ENCODE peak calls at places on chromosomes 3 and 15, in seven cellular contexts. J, K, C, X, S, H and W are unnamed samples.

GRCh38 chr3:133964547-133964946 is 65.2 kb downstream of the SLCO2A1 start:
- DNase-seq in S (peak), K (no peak), X (no peak), C (no peak), H (no peak), J (no peak), W (no peak)

GRCh38 chr15:101068961-101069734 is 150.0 kb downstream of the LRRK1 start:
- DNase-seq in C (no peak), S (no peak), K (peak), H (peak), J (no peak), X (no peak), W (no peak)

GRCh38 chr15:101723161-101723873 is 956 bp downstream of the TARS3 start:
- DNase-seq in X (no peak), J (no peak), S (no peak), C (no peak), K (no peak), H (peak), W (no peak)

GRCh38 chr3:42749753-42750231 is 23.3 kb downstream of the CCDC13 start:
- DNase-seq in J (no peak), K (no peak), S (peak), H (no peak), C (no peak), X (no peak), W (peak)

GRCh38 chr3:176578316-176578715 is 619.0 kb downstream of the TBL1XR1 start:
- DNase-seq in C (no peak), K (no peak), X (no peak), H (no peak), S (no peak), J (no peak), W (no peak)

GRCh38 chr3:59131016-59131771 is 81.4 kb upstream of the CFAP20DC start:
- DNase-seq in H (no peak), X (no peak), C (no peak), S (no peak), J (no peak), K (no peak), W (no peak)

GRCh38 chr3:23117856-23118255 is 85.3 kb upstream of the UBE2E2 start:
- DNase-seq in J (no peak), X (no peak), C (no peak), H (no peak), S (no peak), K (no peak), W (no peak)

GRCh38 chr15:63025460-63025859 is 17.1 kb upstream of the TPM1 start:
- DNase-seq in C (no peak), J (no peak), X (no peak), H (no peak), S (no peak), K (no peak), W (no peak)

GRCh38 chr3:72746412-72747411 is 101.5 kb downstream of the SHQ1 start:
- DNase-seq in X (no peak), C (no peak), S (no peak), J (no peak), H (peak), K (no peak), W (no peak)

GRCh38 chr15:92343869-92344643 is 49.6 kb upstream of the ST8SIA2 start:
- DNase-seq in X (peak), S (no peak), K (no peak), J (peak), H (no peak), C (no peak), W (no peak)

GRCh38 chr3:60053518-60054265 is 1003.9 kb upstream of the CFAP20DC start:
- DNase-seq in C (no peak), J (no peak), X (no peak), H (no peak), S (no peak), K (no peak), W (no peak)

GRCh38 chr15:99508807-99509311 is 56.9 kb upstream of the MEF2A start:
- DNase-seq in C (no peak), S (no peak), J (no peak), K (no peak), H (no peak), X (no peak), W (no peak)

GRCh38 chr3:191688756-191689433 is 227.9 kb downstream of the PYDC2 start:
- DNase-seq in C (no peak), X (no peak), J (no peak), S (no peak), K (no peak), H (no peak), W (no peak)

GRCh38 chr15:55739641-55740040 is 3.3 kb downstream of the PRTG start:
- DNase-seq in S (no peak), H (no peak), J (no peak), C (no peak), K (no peak), X (no peak), W (no peak)

GRCh38 chr3:79369306-79369705 is 398.5 kb downstream of the ROBO1 start:
- DNase-seq in S (no peak), H (peak), J (no peak), C (no peak), X (no peak), K (no peak), W (no peak)

DNA sequence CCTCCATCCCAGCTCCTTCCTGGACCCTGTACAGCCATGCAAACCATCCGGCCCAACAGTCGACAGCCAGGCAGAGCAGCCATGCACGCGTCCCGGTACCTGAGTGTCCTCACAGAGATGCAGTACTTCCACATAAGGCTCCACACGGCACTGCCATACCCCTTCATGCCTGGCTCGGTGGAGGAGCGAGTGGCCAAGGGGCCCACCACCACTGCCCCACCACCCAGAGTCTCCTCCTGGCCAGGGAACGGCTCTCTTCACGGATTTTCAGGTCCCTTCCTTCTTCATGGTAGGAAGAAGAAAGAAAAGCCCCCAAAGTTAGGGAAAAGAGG is 51.3 kb downstream of the IQSEC1 start:
- DNase-seq in S (no peak), C (no peak), K (no peak), H (no peak), J (no peak), X (no peak), W (no peak)
- H3K4me3 ChIP-seq in S (no peak), C (peak), K (peak), H (no peak), J (peak), X (peak), W (peak)

DNA sequence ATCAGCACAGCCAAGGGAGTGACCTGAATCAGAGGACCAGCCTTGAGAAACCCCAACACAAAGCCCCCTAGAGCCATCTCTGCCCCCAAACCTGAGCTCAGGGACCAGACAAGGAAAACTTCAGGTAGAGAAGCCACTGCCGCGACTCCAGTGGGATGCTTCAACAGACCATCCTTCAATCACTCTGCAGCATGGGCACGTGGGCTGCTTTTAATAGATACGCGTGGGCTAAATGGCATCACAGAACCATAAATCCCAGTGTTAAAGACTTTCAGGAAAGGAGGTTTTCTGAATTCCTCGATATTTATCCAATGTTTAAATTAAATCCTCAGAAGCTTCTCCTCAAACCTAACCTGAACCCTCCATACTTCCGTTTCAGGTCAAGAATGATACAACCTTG is 30.6 kb downstream of the SH3BP5 start:
- DNase-seq in S (no peak), J (no peak), H (no peak), C (no peak), X (no peak), K (no peak), W (no peak)
- H3K27ac ChIP-seq in S (peak), J (no peak), H (no peak), C (no peak), X (no peak), K (no peak), W (no peak)

GRCh38 chr3:128650096-128651050 is at the start of gene RPN1:
- DNase-seq in C (peak), J (peak), H (peak), K (peak), X (peak), S (peak), W (peak)

GRCh38 chr3:128649264-128649663 is 1.4 kb downstream of the RPN1 start:
- DNase-seq in H (no peak), X (no peak), J (no peak), S (no peak), K (no peak), C (no peak), W (no peak)

GRCh38 chr3:128647307-128647706 is 3.3 kb downstream of the RPN1 start:
- DNase-seq in H (no peak), K (no peak), C (no peak), X (no peak), S (no peak), J (no peak), W (no peak)

GRCh38 chr3:128648402-128648801 is 2.2 kb downstream of the RPN1 start:
- DNase-seq in H (no peak), C (no peak), J (no peak), X (no peak), S (no peak), K (no peak), W (no peak)
- H3K4me3 ChIP-seq in H (no peak), C (no peak), J (peak), X (no peak), S (no peak), K (peak), W (no peak)

GRCh38 chr3:45148921-45149320 is 2.7 kb upstream of the CDCP1 start:
- DNase-seq in J (no peak), S (no peak), X (no peak), K (no peak), C (no peak), H (no peak), W (no peak)

GRCh38 chr3:45145223-45145622 is 955 bp downstream of the CDCP1 start:
- DNase-seq in H (no peak), C (no peak), J (no peak), S (no peak), K (no peak), X (no peak), W (no peak)

GRCh38 chr3:45151100-45151499 is 4.9 kb upstream of the CDCP1 start:
- DNase-seq in K (no peak), H (no peak), X (no peak), C (no peak), J (no peak), S (no peak), W (no peak)

GRCh38 chr3:45143673-45144670 is 2.2 kb downstream of the CDCP1 start:
- DNase-seq in S (no peak), K (no peak), X (no peak), J (no peak), C (no peak), H (peak), W (no peak)

DNA sequence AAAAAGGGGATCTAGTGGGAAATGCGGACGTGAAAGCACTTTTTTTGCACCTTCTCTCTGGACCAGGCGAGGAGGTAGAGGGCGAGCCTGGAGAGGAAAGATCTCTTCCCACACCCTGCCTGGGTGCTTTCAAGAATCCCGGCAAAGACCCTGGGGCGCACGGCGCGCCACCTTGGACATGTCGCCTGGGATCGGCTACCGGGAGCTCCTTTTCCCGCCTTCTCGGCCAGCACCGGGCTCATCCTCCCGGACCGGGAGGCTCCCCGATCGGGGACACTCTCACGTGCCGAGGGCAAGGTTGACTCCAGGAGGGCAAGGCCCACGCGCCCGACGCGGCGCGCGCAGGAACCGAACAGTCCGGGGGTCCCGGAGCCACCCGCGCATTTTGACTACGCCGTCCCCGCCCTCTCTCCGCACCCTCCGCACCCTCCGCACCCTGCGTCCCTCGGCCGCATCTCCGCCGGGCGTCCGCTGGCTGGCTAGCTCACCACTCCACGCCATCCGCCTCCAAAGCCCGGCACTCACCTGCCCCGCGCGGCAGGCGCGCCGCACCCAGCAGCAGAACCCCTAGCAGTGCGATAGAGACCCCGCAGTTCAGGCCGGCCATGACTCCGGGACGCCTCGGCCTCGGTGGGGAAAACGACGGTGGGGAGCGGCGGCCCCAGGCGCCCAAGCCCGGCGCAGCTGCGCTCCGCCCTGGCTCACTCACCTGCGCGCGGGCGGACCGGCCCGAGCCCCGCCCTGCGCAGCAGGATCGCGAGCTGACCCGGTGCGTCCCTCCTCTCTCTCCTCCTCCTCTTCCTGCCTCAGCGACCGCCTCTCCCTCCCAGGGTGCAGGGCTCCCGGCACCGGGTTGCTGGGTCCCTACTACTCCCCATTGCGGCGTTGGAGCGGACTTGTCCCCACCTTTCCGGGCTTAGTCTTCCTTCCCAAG is at the start of gene CDCP1:
- DNase-seq in X (no peak), H (peak), J (no peak), C (no peak), K (no peak), S (peak), W (no peak)
- H3K27ac ChIP-seq in X (no peak), H (peak), J (no peak), C (no peak), K (no peak), S (peak), W (no peak)